ENCODE peak calls at places on chromosomes 11 and 22, in four cellular contexts. W is K562, R is HL-60, T is GM12878. K is an unnamed sample.

GRCh38 chr11:74672956-74673895 is 58.0 kb downstream of the CHRDL2 start:
- DNase-seq in W (peak), R (peak), T (no peak), K (no peak)

GRCh38 chr11:16326679-16327297 is 29.6 kb downstream of the SOX6 start:
- DNase-seq in W (no peak), R (no peak), T (no peak), K (no peak)

GRCh38 chr11:132184079-132184478 is 813.7 kb downstream of the NTM start:
- DNase-seq in W (no peak), R (no peak), T (no peak), K (no peak)

GRCh38 chr11:111933872-111934271 is 3.3 kb upstream of the DIXDC1 start:
- DNase-seq in W (no peak), R (no peak), T (no peak), K (no peak)

GRCh38 chr11:128465531-128465930 is 121.8 kb downstream of the ETS1 start:
- DNase-seq in W (no peak), R (no peak), T (no peak), K (no peak)

GRCh38 chr11:2142762-2143202 is 3.6 kb upstream of the IGF2 start:
- DNase-seq in W (no peak), R (no peak), T (peak), K (no peak)

GRCh38 chr11:35178067-35178805 is 39.3 kb downstream of the CD44 start:
- DNase-seq in W (no peak), R (no peak), T (no peak), K (no peak)

GRCh38 chr22:31080164-31080847 is 812 bp upstream of the SMTN start:
- DNase-seq in W (no peak), R (no peak), T (no peak), K (no peak)

GRCh38 chr11:15336016-15336415 is 221.3 kb downstream of the INSC start:
- DNase-seq in W (no peak), R (no peak), T (no peak), K (no peak)

GRCh38 chr22:19455585-19456370 is 8.3 kb upstream of the C22orf39 start:
- DNase-seq in W (no peak), R (no peak), T (no peak), K (no peak)

GRCh38 chr11:103779054-103779453 is 257.4 kb upstream of the DDI1 start:
- DNase-seq in W (no peak), R (no peak), T (no peak), K (no peak)

GRCh38 chr22:47693606-47694005 is 931.2 kb downstream of the TBC1D22A start:
- DNase-seq in W (no peak), R (no peak), T (no peak), K (no peak)

GRCh38 chr11:133808393-133809140 is 36.7 kb downstream of the SPATA19 start:
- DNase-seq in W (no peak), R (no peak), T (no peak), K (no peak)

GRCh38 chr22:43826142-43827093 is 14.3 kb upstream of the EFCAB6 start:
- DNase-seq in W (no peak), R (no peak), T (no peak), K (peak)

GRCh38 chr22:32745251-32745995 is 56.1 kb upstream of the TIMP3 start:
- DNase-seq in W (no peak), R (no peak), T (no peak), K (no peak)

GRCh38 chr11:79007811-79008294 is 433.0 kb downstream of the TENM4 start:
- DNase-seq in W (no peak), R (no peak), T (no peak), K (no peak)

GRCh38 chr11:33375688-33376311 is 118.6 kb downstream of the HIPK3 start:
- DNase-seq in W (no peak), R (no peak), T (no peak), K (peak)

GRCh38 chr11:85725510-85726258 is 39.7 kb upstream of the CCDC89 start:
- DNase-seq in W (no peak), R (no peak), T (no peak), K (no peak)

GRCh38 chr22:36829370-36830002 is 12.7 kb upstream of the PVALB start:
- DNase-seq in W (no peak), R (no peak), T (no peak), K (no peak)

GRCh38 chr11:128544625-128545024 is 42.7 kb downstream of the ETS1 start:
- DNase-seq in W (no peak), R (no peak), T (no peak), K (no peak)

GRCh38 chr11:69274531-69275016 is 19.4 kb upstream of the MYEOV start:
- DNase-seq in W (no peak), R (no peak), T (no peak), K (no peak)

GRCh38 chr11:27873664-27874063 is 173.4 kb upstream of the BDNF start:
- DNase-seq in W (no peak), R (no peak), T (no peak), K (no peak)

GRCh38 chr11:84089072-84090057 is 803.2 kb upstream of the CCDC90B start:
- DNase-seq in W (no peak), R (no peak), T (no peak), K (no peak)

GRCh38 chr11:62545437-62546243 is 966 bp downstream of the AHNAK start:
- DNase-seq in W (peak), R (peak), T (no peak), K (no peak)

GRCh38 chr11:72123117-72123653 is 10.7 kb upstream of the ANAPC15 start:
- DNase-seq in W (no peak), R (no peak), T (no peak), K (no peak)

GRCh38 chr22:31333648-31334047 is 12.5 kb downstream of the PATZ1 start:
- DNase-seq in W (no peak), R (no peak), T (no peak), K (no peak)

GRCh38 chr22:42432020-42432596 is at the start of gene NFAM1:
- DNase-seq in W (no peak), R (peak), T (no peak), K (no peak)

GRCh38 chr22:22884010-22884887 is 3.4 kb upstream of the IGLL5 start:
- DNase-seq in W (peak), R (peak), T (no peak), K (peak)

DNA sequence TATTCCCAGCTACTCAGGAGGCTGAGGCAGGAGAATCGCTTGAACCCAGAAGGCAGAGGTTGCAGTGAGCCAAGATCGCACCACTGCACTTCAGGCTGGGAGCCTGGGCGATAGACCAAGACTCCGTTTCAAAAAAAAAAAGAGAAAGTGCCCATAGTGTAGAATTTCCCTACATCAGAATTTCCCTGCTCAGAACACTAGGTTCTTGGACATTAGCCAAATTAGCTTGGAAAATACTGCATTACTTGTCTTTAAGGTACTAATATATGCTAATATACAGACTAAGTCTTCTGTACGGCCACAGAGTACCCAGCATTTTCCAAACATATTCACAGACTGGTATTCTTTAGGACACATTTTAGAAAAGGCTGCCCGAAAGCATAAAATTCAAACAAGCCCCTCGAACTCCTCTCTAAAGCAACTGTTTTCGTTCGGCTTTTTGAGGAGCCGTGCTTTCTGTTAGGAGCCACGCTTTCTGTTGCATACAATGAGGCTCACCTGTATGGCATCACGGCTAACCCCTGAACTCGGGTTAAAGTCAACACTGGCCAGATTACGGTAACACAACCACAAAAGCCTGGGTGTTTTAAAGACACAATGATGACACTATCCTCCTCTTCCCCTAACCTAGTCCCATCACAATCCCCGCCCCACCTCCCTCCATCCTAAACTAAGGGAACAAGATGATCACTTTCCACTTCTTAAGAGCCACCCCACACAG is 18.4 kb downstream of the TNKS1BP1 start:
- DNase-seq in W (no peak), R (no peak), T (no peak), K (no peak)
- TF ChIP-seq SPI1 in W (no peak), R (no peak), T (no peak), K (no peak)

DNA sequence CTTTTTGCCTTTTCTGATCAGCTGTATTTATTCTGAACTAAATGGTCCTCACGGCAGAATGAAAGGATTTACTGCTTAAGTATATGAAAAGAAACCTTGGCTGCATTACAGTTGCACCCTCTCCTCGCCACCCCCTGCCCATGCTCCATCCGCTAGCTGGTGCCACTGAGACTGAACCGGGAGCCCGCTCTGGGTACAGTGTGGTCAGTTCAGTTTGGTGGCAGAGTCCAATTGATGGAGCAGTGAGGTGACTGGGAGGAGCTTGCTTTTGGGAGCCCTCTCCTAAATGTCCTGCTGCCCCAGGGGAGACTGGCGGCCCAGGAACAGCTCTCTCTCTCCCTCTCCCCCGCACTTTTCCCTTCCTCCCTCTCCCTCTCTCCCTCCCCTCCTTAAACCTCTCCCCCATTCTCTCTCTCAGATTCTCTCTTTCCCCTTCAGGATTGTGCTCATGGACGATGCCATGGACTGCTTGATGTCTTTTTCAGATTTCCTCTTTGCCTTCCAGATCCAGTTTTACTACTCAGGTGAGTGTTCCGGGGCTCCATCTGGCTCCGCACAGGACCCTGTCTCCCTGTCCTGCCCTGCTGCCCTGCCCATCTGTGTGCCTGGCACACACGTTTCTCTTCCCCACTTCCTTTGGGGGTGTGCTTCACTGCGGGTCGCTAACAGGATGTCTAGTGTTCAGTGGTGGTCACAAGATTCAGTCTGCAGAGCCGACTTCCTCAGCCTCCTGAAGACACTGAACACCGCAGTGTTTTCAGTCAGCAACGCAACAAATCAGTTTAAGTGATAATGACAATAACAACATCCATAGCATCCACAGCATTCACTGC is 21.7 kb downstream of the ARFGAP2 start:
- DNase-seq in W (no peak), R (no peak), T (no peak), K (no peak)
- TF ChIP-seq SPI1 in W (no peak), R (no peak), T (no peak), K (no peak)

GRCh38 chr11:113579292-113579940 is 104.2 kb upstream of the DRD2 start:
- DNase-seq in W (no peak), R (no peak), T (no peak), K (no peak)
- TF ChIP-seq SPI1 in W (no peak), R (no peak), T (no peak), K (no peak)

DNA sequence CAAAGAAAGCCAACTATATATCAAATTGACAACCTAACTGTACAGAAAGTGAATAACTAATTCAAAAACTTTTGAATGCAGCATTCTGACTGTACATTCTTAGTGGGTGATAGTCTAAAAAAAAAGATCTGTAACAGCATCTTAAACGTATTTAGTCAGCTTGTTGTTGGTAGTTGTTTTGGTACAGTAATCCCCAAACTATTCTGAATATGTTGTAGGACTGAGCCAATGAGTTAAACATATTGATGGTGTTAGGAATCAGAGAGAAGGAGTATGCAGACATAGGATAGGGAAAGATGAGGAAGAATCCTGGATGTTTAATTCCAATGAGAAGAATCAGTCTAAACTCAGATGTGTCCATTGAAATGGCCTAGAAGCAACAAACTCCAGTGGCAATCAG is 41.9 kb upstream of the KIRREL3 start:
- DNase-seq in W (no peak), R (no peak), T (no peak), K (no peak)
- TF ChIP-seq SPI1 in W (no peak), R (no peak), T (no peak), K (no peak)